ENCODE peak calls at places on chromosome 13, in six cellular contexts. C, E, A, O, V and J are unnamed samples.

GRCh38 chr13:65416784-65417183 is 1813.4 kb downstream of the PCDH9 start:
- DNase-seq in C (no peak), E (no peak), A (no peak), O (no peak), V (no peak), J (no peak)

GRCh38 chr13:74305876-74306275 is 171.7 kb upstream of the KLF12 start:
- DNase-seq in C (no peak), E (no peak), A (no peak), O (no peak), V (no peak), J (no peak)

GRCh38 chr13:66809496-66809895 is 420.6 kb downstream of the PCDH9 start:
- DNase-seq in C (no peak), E (no peak), A (no peak), O (no peak), V (peak; percentile 17), J (peak; percentile 56)

GRCh38 chr13:43054803-43055802 is 31.7 kb downstream of the DNAJC15 start:
- DNase-seq in C (peak; percentile 87), E (no peak), A (peak; percentile 78), O (peak; percentile 16), V (peak; percentile 80), J (peak; percentile 90)

GRCh38 chr13:50229935-50230334 is 214.7 kb downstream of the KCNRG start:
- DNase-seq in C (no peak), E (no peak), A (peak; percentile 37), O (no peak), V (no peak), J (peak; percentile 39)

GRCh38 chr13:28707629-28708427 is 10.9 kb downstream of the SLC46A3 start:
- DNase-seq in C (peak; percentile 81), E (no peak), A (peak; percentile 82), O (peak; percentile 94), V (peak; percentile 70), J (peak; percentile 88)

GRCh38 chr13:93248627-93249047 is 22.0 kb downstream of the GPC6 start:
- DNase-seq in C (peak; percentile 88), E (no peak), A (peak; percentile 56), O (no peak), V (peak; percentile 71), J (peak; percentile 83)

GRCh38 chr13:47901451-47901850 is 99.6 kb downstream of the SUCLA2 start:
- DNase-seq in C (peak; percentile 85), E (no peak), A (no peak), O (no peak), V (peak; percentile 20), J (peak; percentile 93)

GRCh38 chr13:28819748-28820098 is 416 bp upstream of the MTUS2 start:
- DNase-seq in C (no peak), E (no peak), A (peak; percentile 45), O (peak; percentile 64), V (peak; percentile 49), J (peak; percentile 55)

DNA sequence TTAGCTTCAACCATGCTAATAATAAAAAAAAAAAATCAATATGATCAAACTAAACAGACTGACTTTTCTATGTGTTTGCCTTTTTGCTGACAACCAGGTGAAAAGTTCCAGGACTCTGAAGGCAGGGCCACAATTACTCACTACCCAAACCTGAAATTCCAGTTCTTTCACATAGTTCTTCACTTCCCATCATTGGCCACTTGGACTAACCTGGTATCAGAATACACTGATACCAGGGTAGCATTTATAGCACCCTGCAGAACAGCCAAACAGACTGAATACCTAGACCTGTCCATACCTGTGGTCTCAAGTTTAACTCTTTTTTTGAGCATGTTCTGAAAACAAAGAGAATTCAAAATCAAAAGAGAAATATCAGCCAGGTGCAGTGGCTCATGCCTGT is 25.1 kb downstream of the ELF1 start:
- DNase-seq in C (no peak), E (no peak), A (no peak), O (no peak), V (no peak), J (no peak)
- H3K4me3 ChIP-seq in C (no peak overlapping the region), E (no peak overlapping the region), A (no peak overlapping the region), O (no peak overlapping the region), V (no peak overlapping the region), J (no peak overlapping the region)

GRCh38 chr13:110382229-110382628 is 75.1 kb downstream of the COL4A2 start:
- DNase-seq in C (peak; percentile 87), E (no peak), A (peak; percentile 92), O (no peak), V (peak; percentile 89), J (peak; percentile 88)

GRCh38 chr13:110379905-110380341 is 72.8 kb downstream of the COL4A2 start:
- DNase-seq in C (peak; percentile 74), E (no peak), A (no peak), O (no peak), V (peak; percentile 74), J (peak; percentile 64)

GRCh38 chr13:110379358-110379757 is 72.3 kb downstream of the COL4A2 start:
- DNase-seq in C (no peak), E (no peak), A (no peak), O (no peak), V (no peak), J (no peak)

GRCh38 chr13:110381029-110381360 is 73.9 kb downstream of the COL4A2 start:
- DNase-seq in C (no peak), E (no peak), A (no peak), O (no peak), V (no peak), J (no peak)

GRCh38 chr13:110380359-110381028 is 73.4 kb downstream of the COL4A2 start:
- DNase-seq in C (peak; percentile 81), E (no peak), A (peak; percentile 89), O (no peak), V (peak; percentile 89), J (peak; percentile 91)
- H3K4me3 ChIP-seq in C (no peak overlapping the region), E (no peak overlapping the region), A (no peak overlapping the region), O (no peak overlapping the region), V (no peak overlapping the region), J (no peak overlapping the region)

GRCh38 chr13:98504371-98504963 is 72.4 kb downstream of the STK24 start:
- DNase-seq in C (no peak), E (no peak), A (no peak), O (peak; percentile 81), V (no peak), J (no peak)
- H3K4me3 ChIP-seq in C (no peak overlapping the region), E (no peak overlapping the region), A (no peak overlapping the region), O (no peak overlapping the region), V (peak overlapping the region; percentile 67), J (no peak overlapping the region)

GRCh38 chr13:113819731-113820715 is 43.9 kb downstream of the GAS6 start:
- DNase-seq in C (peak; percentile 54), E (no peak), A (no peak), O (no peak), V (peak; percentile 8), J (peak; percentile 23)
- H3K4me3 ChIP-seq in C (no peak overlapping the region), E (no peak overlapping the region), A (no peak overlapping the region), O (no peak overlapping the region), V (no peak overlapping the region), J (peak overlapping the region; percentile 34)

DNA sequence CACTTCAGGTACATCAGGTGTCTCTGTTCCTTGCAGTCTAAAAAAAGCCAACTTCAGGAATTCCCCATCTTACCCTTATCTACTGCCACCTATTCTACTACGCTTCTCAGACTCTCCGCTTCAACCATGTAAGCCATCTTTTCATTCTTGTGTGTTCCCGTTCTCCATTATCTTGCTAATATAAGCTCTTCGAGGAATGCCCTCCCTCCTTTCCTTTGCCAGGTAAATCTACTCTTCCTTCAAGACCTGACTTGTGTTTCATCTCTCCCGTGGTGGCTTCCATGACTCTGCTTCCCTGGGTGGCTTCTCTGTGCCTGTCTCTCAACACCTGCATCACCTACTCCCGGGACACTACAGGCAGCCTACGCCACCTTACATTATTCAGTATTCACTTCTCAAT is 42.3 kb upstream of the MEDAG start:
- DNase-seq in C (no peak), E (no peak), A (no peak), O (no peak), V (no peak), J (no peak)
- H3K4me3 ChIP-seq in C (no peak overlapping the region), E (no peak overlapping the region), A (no peak overlapping the region), O (no peak overlapping the region), V (no peak overlapping the region), J (no peak overlapping the region)